ENCODE peak calls at places on chromosomes 16 and 17, in seven cellular contexts. One of them, this sample, is unnamed.

GRCh38 chr17:1077536-1078061 is 80.7 kb downstream of the TIMM22 start:
- DNase-seq in SK-N-SH: no peak
- DNase-seq in H1: no peak
- DNase-seq in K562: no peak
- DNase-seq in stomach: no peak
- DNase-seq in transverse colon: no peak
- DNase-seq in upper lobe of left lung: peak; percentile 68
- DNase-seq in this sample: no peak

GRCh38 chr16:20920091-20920490 is 19.5 kb downstream of the LYRM1 start:
- DNase-seq in SK-N-SH: no peak
- DNase-seq in stomach: no peak
- DNase-seq in upper lobe of left lung: no peak
- DNase-seq in K562: no peak
- DNase-seq in transverse colon: no peak
- DNase-seq in H1: no peak
- DNase-seq in this sample: no peak

GRCh38 chr17:64161380-64161779 is 31.4 kb upstream of the ERN1 start:
- DNase-seq in H1: no peak
- DNase-seq in upper lobe of left lung: no peak
- DNase-seq in K562: no peak
- DNase-seq in stomach: no peak
- DNase-seq in transverse colon: no peak
- DNase-seq in SK-N-SH: no peak
- DNase-seq in this sample: no peak

GRCh38 chr17:49471089-49471683 is 23.9 kb upstream of the NGFR start:
- DNase-seq in SK-N-SH: peak; percentile 87
- DNase-seq in transverse colon: no peak
- DNase-seq in stomach: no peak
- DNase-seq in K562: no peak
- DNase-seq in upper lobe of left lung: no peak
- DNase-seq in H1: no peak
- DNase-seq in this sample: no peak

GRCh38 chr17:76545918-76546555 is 6.2 kb downstream of the PRCD start:
- DNase-seq in H1: no peak
- DNase-seq in K562: no peak
- DNase-seq in SK-N-SH: peak; percentile 30
- DNase-seq in transverse colon: no peak
- DNase-seq in stomach: no peak
- DNase-seq in upper lobe of left lung: no peak
- DNase-seq in this sample: no peak

GRCh38 chr17:48071654-48072053 is 23.5 kb downstream of the NFE2L1 start:
- DNase-seq in stomach: no peak
- DNase-seq in transverse colon: no peak
- DNase-seq in K562: no peak
- DNase-seq in upper lobe of left lung: no peak
- DNase-seq in SK-N-SH: no peak
- DNase-seq in H1: no peak
- DNase-seq in this sample: peak; percentile 10

GRCh38 chr17:51499906-51500305 is 239.6 kb downstream of the UTP18 start:
- DNase-seq in SK-N-SH: no peak
- DNase-seq in stomach: no peak
- DNase-seq in H1: no peak
- DNase-seq in transverse colon: no peak
- DNase-seq in K562: no peak
- DNase-seq in upper lobe of left lung: no peak
- DNase-seq in this sample: no peak

GRCh38 chr16:69567031-69567680 is 1.4 kb downstream of the NFAT5 start:
- DNase-seq in K562: peak; percentile 27
- DNase-seq in transverse colon: no peak
- DNase-seq in stomach: no peak
- DNase-seq in H1: no peak
- DNase-seq in upper lobe of left lung: no peak
- DNase-seq in SK-N-SH: peak; percentile 26
- DNase-seq in this sample: no peak

GRCh38 chr17:59840908-59841666 is 51.7 kb downstream of the TUBD1 start:
- DNase-seq in upper lobe of left lung: no peak
- DNase-seq in H1: no peak
- DNase-seq in K562: peak; percentile 20
- DNase-seq in transverse colon: no peak
- DNase-seq in stomach: no peak
- DNase-seq in SK-N-SH: no peak
- DNase-seq in this sample: no peak

GRCh38 chr17:38345743-38346142 is 2.0 kb upstream of the GPR179 start:
- DNase-seq in H1: no peak
- DNase-seq in stomach: no peak
- DNase-seq in upper lobe of left lung: no peak
- DNase-seq in SK-N-SH: no peak
- DNase-seq in K562: no peak
- DNase-seq in transverse colon: no peak
- DNase-seq in this sample: no peak

GRCh38 chr17:77893144-77894044 is 65.1 kb upstream of the TNRC6C start:
- DNase-seq in upper lobe of left lung: no peak
- DNase-seq in stomach: no peak
- DNase-seq in SK-N-SH: no peak
- DNase-seq in H1: no peak
- DNase-seq in K562: no peak
- DNase-seq in transverse colon: no peak
- DNase-seq in this sample: peak; percentile 48

GRCh38 chr17:6096201-6097004 is 26.2 kb downstream of the WSCD1 start:
- DNase-seq in upper lobe of left lung: no peak
- DNase-seq in stomach: no peak
- DNase-seq in SK-N-SH: no peak
- DNase-seq in transverse colon: no peak
- DNase-seq in H1: no peak
- DNase-seq in K562: no peak
- DNase-seq in this sample: no peak

GRCh38 chr16:71467810-71468209 is 5.8 kb upstream of the ZNF23 start:
- DNase-seq in transverse colon: no peak
- DNase-seq in upper lobe of left lung: no peak
- DNase-seq in SK-N-SH: no peak
- DNase-seq in H1: no peak
- DNase-seq in stomach: no peak
- DNase-seq in K562: peak; percentile 83
- DNase-seq in this sample: no peak

GRCh38 chr17:78645421-78646295 is 68.5 kb upstream of the DNAH17 start:
- DNase-seq in SK-N-SH: peak; percentile 18
- DNase-seq in upper lobe of left lung: no peak
- DNase-seq in stomach: peak; percentile 57
- DNase-seq in K562: no peak
- DNase-seq in transverse colon: peak; percentile 81
- DNase-seq in H1: no peak
- DNase-seq in this sample: peak; percentile 89

GRCh38 chr17:65277576-65277975 is 140.4 kb downstream of the RGS9 start:
- DNase-seq in transverse colon: no peak
- DNase-seq in upper lobe of left lung: no peak
- DNase-seq in H1: no peak
- DNase-seq in K562: no peak
- DNase-seq in SK-N-SH: no peak
- DNase-seq in stomach: no peak
- DNase-seq in this sample: no peak

GRCh38 chr16:69085032-69085695 is 20.3 kb upstream of the HAS3 start:
- DNase-seq in upper lobe of left lung: no peak
- DNase-seq in transverse colon: no peak
- DNase-seq in K562: no peak
- DNase-seq in SK-N-SH: no peak
- DNase-seq in stomach: no peak
- DNase-seq in H1: no peak
- DNase-seq in this sample: no peak

GRCh38 chr17:50956750-50957523 is 90.8 kb upstream of the TOB1 start:
- DNase-seq in upper lobe of left lung: no peak
- DNase-seq in SK-N-SH: peak; percentile 75
- DNase-seq in K562: peak; percentile 73
- DNase-seq in transverse colon: peak; percentile 68
- DNase-seq in stomach: peak; percentile 69
- DNase-seq in H1: peak; percentile 81
- DNase-seq in this sample: peak; percentile 83

GRCh38 chr17:2063306-2064146 is 8.6 kb downstream of the HIC1 start:
- DNase-seq in H1: no peak
- DNase-seq in K562: no peak
- DNase-seq in stomach: no peak
- DNase-seq in SK-N-SH: no peak
- DNase-seq in transverse colon: peak; percentile 39
- DNase-seq in upper lobe of left lung: no peak
- DNase-seq in this sample: peak; percentile 82

GRCh38 chr17:77723909-77724875 is 234.3 kb upstream of the TNRC6C start:
- DNase-seq in transverse colon: no peak
- DNase-seq in H1: peak; percentile 38
- DNase-seq in SK-N-SH: no peak
- DNase-seq in upper lobe of left lung: no peak
- DNase-seq in stomach: no peak
- DNase-seq in K562: no peak
- DNase-seq in this sample: no peak

GRCh38 chr16:31270795-31271194 is 11.0 kb downstream of the ITGAM start:
- DNase-seq in K562: no peak
- DNase-seq in upper lobe of left lung: no peak
- DNase-seq in SK-N-SH: no peak
- DNase-seq in H1: peak; percentile 30
- DNase-seq in transverse colon: no peak
- DNase-seq in stomach: no peak
- DNase-seq in this sample: no peak

GRCh38 chr17:82400830-82401229 is 17.3 kb upstream of the HEXD start:
- DNase-seq in transverse colon: peak; percentile 67
- DNase-seq in upper lobe of left lung: peak; percentile 82
- DNase-seq in stomach: peak; percentile 49
- DNase-seq in H1: no peak
- DNase-seq in K562: no peak
- DNase-seq in SK-N-SH: no peak
- DNase-seq in this sample: no peak
- TF ChIP-seq POLR2AphosphoS5 in transverse colon: no peak
- TF ChIP-seq POLR2AphosphoS5 in upper lobe of left lung: no peak
- TF ChIP-seq POLR2AphosphoS5 in stomach: no peak
- TF ChIP-seq POLR2AphosphoS5 in H1: no peak
- TF ChIP-seq POLR2AphosphoS5 in K562: no peak
- TF ChIP-seq POLR2AphosphoS5 in SK-N-SH: no peak
- TF ChIP-seq POLR2AphosphoS5 in this sample: no peak

GRCh38 chr16:6016530-6017184 is 919.1 kb upstream of the EEF2KMT start:
- DNase-seq in SK-N-SH: peak; percentile 59
- DNase-seq in K562: peak; percentile 59
- DNase-seq in upper lobe of left lung: no peak
- DNase-seq in H1: no peak
- DNase-seq in stomach: no peak
- DNase-seq in transverse colon: no peak
- DNase-seq in this sample: no peak
- TF ChIP-seq CTCF in SK-N-SH: peak; percentile 16
- TF ChIP-seq CTCF in K562: peak; percentile 67
- TF ChIP-seq CTCF in upper lobe of left lung: no peak
- TF ChIP-seq CTCF in H1: peak; percentile 74
- TF ChIP-seq CTCF in stomach: no peak
- TF ChIP-seq CTCF in transverse colon: peak; percentile 36
- TF ChIP-seq CTCF in this sample: no peak

GRCh38 chr17:79832211-79833109 is 6.8 kb downstream of the CBX4 start:
- DNase-seq in transverse colon: no peak
- DNase-seq in SK-N-SH: peak; percentile 63
- DNase-seq in H1: peak; percentile 74
- DNase-seq in upper lobe of left lung: peak; percentile 89
- DNase-seq in K562: peak; percentile 66
- DNase-seq in stomach: peak; percentile 55
- DNase-seq in this sample: peak; percentile 67
- TF ChIP-seq EP300 in transverse colon: no peak
- TF ChIP-seq EP300 in SK-N-SH: no peak
- TF ChIP-seq EP300 in H1: no peak
- TF ChIP-seq EP300 in upper lobe of left lung: no peak
- TF ChIP-seq EP300 in K562: no peak
- TF ChIP-seq EP300 in stomach: no peak
- TF ChIP-seq EP300 in this sample: no peak

GRCh38 chr16:88495268-88495772 is 42.2 kb downstream of the ZFPM1 start:
- DNase-seq in upper lobe of left lung: peak; percentile 57
- DNase-seq in SK-N-SH: no peak
- DNase-seq in K562: no peak
- DNase-seq in stomach: no peak
- DNase-seq in H1: no peak
- DNase-seq in transverse colon: no peak
- DNase-seq in this sample: no peak

GRCh38 chr16:88491560-88492310 is 38.7 kb downstream of the ZFPM1 start:
- DNase-seq in transverse colon: no peak
- DNase-seq in K562: peak; percentile 86
- DNase-seq in SK-N-SH: no peak
- DNase-seq in stomach: no peak
- DNase-seq in H1: no peak
- DNase-seq in upper lobe of left lung: no peak
- DNase-seq in this sample: no peak

GRCh38 chr16:88497561-88498420 is 44.7 kb downstream of the ZFPM1 start:
- DNase-seq in K562: peak; percentile 93
- DNase-seq in upper lobe of left lung: peak; percentile 70
- DNase-seq in transverse colon: no peak
- DNase-seq in H1: no peak
- DNase-seq in stomach: no peak
- DNase-seq in SK-N-SH: no peak
- DNase-seq in this sample: no peak

GRCh38 chr16:88493879-88494278 is 40.8 kb downstream of the ZFPM1 start:
- DNase-seq in H1: no peak
- DNase-seq in K562: no peak
- DNase-seq in SK-N-SH: no peak
- DNase-seq in upper lobe of left lung: no peak
- DNase-seq in transverse colon: no peak
- DNase-seq in stomach: no peak
- DNase-seq in this sample: no peak

DNA sequence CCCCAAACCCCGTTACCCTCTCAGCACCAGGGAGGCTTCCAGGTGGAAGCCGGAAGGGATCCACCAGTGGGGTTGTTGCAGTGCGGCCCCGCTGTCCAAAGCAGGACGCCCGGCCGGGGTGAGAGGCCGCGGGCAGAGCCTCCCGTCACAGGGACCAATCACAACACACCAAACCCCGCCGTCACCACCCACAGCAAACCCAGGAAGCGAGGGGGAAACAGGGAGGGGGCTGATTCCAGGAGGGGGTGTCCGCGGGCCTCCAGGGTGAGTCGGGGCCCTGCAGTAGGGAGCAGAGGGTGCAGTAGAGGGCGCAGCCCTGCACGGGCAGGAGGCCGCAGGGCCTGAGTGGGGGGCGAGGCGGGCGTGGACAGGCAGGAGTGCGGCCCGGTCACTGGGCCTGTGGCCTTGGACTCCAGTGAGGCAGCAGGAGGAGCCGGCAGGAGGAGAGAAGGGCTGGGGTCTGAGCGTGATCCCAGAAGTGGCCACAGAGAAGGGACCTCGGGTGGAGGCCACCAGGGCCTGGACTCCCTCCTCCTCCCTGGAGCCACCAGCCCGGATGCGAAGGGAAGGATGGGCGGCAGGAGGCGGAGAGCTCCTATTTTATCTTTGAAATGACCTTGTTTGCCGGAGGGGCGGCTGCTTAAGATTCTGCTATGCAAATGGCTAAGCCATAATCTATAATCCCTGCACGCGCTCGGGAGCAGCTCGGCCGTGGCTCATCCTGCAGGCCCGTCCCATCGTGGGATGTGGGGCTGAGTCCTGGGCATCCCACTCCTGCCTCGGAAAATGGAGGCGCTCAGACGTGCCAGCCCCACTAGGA is 41.5 kb downstream of the ZFPM1 start:
- DNase-seq in SK-N-SH: no peak
- DNase-seq in transverse colon: no peak
- DNase-seq in K562: peak; percentile 87
- DNase-seq in upper lobe of left lung: no peak
- DNase-seq in H1: no peak
- DNase-seq in stomach: no peak
- DNase-seq in this sample: no peak
- TF ChIP-seq POLR2AphosphoS5 in SK-N-SH: no peak
- TF ChIP-seq POLR2AphosphoS5 in transverse colon: no peak
- TF ChIP-seq POLR2AphosphoS5 in K562: no peak
- TF ChIP-seq POLR2AphosphoS5 in upper lobe of left lung: no peak
- TF ChIP-seq POLR2AphosphoS5 in H1: no peak
- TF ChIP-seq POLR2AphosphoS5 in stomach: no peak
- TF ChIP-seq POLR2AphosphoS5 in this sample: no peak